ENCODE peak calls at places on chromosomes 1 and 21, in nine cellular contexts. E is heart right ventricle, H is hepatocyte, T is BE2C, O is GM23248, W is A549, X is testis, P is uterus, C is pancreas. U is an unnamed sample.

GRCh38 chr1:68149907-68150306 is 82.4 kb downstream of the WLS start:
- DNase-seq in H (no peak), O (no peak), E (no peak), X (no peak), C (no peak), P (no peak), W (no peak), T (no peak), U (no peak)

GRCh38 chr1:180927348-180927747 is 14.7 kb downstream of the KIAA1614 start:
- DNase-seq in C (no peak), H (no peak), X (peak), E (peak), T (peak), O (no peak), P (no peak), W (no peak), U (peak)

GRCh38 chr21:17660862-17661261 is 48.2 kb upstream of the BTG3 start:
- DNase-seq in C (no peak), X (no peak), H (no peak), P (no peak), T (no peak), W (no peak), E (no peak), O (no peak), U (no peak)

GRCh38 chr1:155725142-155725541 is 36.3 kb downstream of the DAP3 start:
- DNase-seq in T (no peak), W (no peak), H (no peak), C (no peak), E (no peak), O (no peak), P (no peak), X (no peak), U (no peak)

GRCh38 chr1:19811206-19811851 is 3.8 kb downstream of the RNF186 start:
- DNase-seq in P (no peak), C (peak), W (peak), H (peak), E (no peak), O (peak), T (peak), X (peak), U (peak)

GRCh38 chr1:152167835-152168534 is 9.0 kb upstream of the RPTN start:
- DNase-seq in O (peak), C (no peak), X (no peak), P (no peak), T (no peak), E (no peak), W (peak), H (no peak), U (no peak)

GRCh38 chr1:55172272-55172671 is 42.9 kb downstream of the USP24 start:
- DNase-seq in H (no peak), W (no peak), O (no peak), C (no peak), X (no peak), T (no peak), E (no peak), P (no peak), U (no peak)

GRCh38 chr21:17045214-17045835 is 467.5 kb upstream of the CXADR start:
- DNase-seq in O (peak), H (peak), E (no peak), P (no peak), X (no peak), C (no peak), W (peak), T (no peak), U (no peak)

GRCh38 chr1:42003433-42003832 is 84.7 kb upstream of the HIVEP3 start:
- DNase-seq in H (no peak), C (no peak), X (no peak), O (no peak), P (no peak), E (peak), W (no peak), T (no peak), U (no peak)

GRCh38 chr21:42071146-42071737 is at the start of gene UMODL1:
- DNase-seq in C (peak), O (no peak), W (no peak), H (no peak), T (no peak), P (no peak), X (no peak), E (no peak), U (no peak)

GRCh38 chr1:18597159-18598042 is 33.2 kb upstream of the PAX7 start:
- DNase-seq in C (peak), O (peak), H (peak), E (peak), T (peak), X (peak), P (no peak), W (peak), U (no peak)

GRCh38 chr1:162215902-162216301 is 146.4 kb downstream of the NOS1AP start:
- DNase-seq in W (peak), E (no peak), O (no peak), P (no peak), T (no peak), X (no peak), H (no peak), C (no peak), U (no peak)

GRCh38 chr1:178540646-178541045 is 27.7 kb downstream of the TEX35 start:
- DNase-seq in O (peak), P (no peak), T (no peak), C (no peak), E (no peak), W (no peak), H (peak), X (no peak), U (no peak)

GRCh38 chr21:35249636-35250035 is 200.5 kb upstream of the RUNX1 start:
- DNase-seq in O (no peak), X (no peak), C (no peak), H (no peak), W (no peak), P (no peak), E (no peak), T (no peak), U (no peak)

GRCh38 chr1:79561521-79561978 is 555.0 kb upstream of the ADGRL4 start:
- DNase-seq in O (no peak), T (no peak), H (no peak), P (no peak), W (no peak), C (no peak), E (no peak), X (no peak), U (no peak)

GRCh38 chr1:15736035-15736665 is at the start of gene SLC25A34:
- DNase-seq in O (no peak), X (no peak), T (peak), W (no peak), C (peak), H (no peak), P (no peak), E (peak), U (no peak)

GRCh38 chr1:19013826-19014548 is 57.5 kb upstream of the IFFO2 start:
- DNase-seq in O (no peak), H (peak), W (peak), E (no peak), P (no peak), C (no peak), X (no peak), T (no peak), U (no peak)

GRCh38 chr1:154852845-154853244 is 17.2 kb downstream of the KCNN3 start:
- DNase-seq in O (no peak), T (no peak), H (no peak), P (no peak), E (no peak), X (no peak), W (no peak), C (no peak), U (no peak)

GRCh38 chr1:67322442-67322841 is 14.8 kb downstream of the IL12RB2 start:
- DNase-seq in P (no peak), H (no peak), T (no peak), E (no peak), O (no peak), C (no peak), X (no peak), W (no peak), U (no peak)

GRCh38 chr1:206898089-206898908 is 1.1 kb downstream of the IL24 start:
- DNase-seq in W (peak), C (no peak), O (peak), X (no peak), H (no peak), T (no peak), P (no peak), E (no peak), U (no peak)

GRCh38 chr1:29426701-29427279 is 190.5 kb downstream of the PTPRU start:
- DNase-seq in C (no peak), T (peak), H (no peak), P (no peak), O (no peak), X (no peak), W (no peak), E (no peak), U (no peak)

GRCh38 chr1:6703016-6703415 is 1.4 kb upstream of the DNAJC11 start:
- DNase-seq in E (no peak), C (no peak), O (peak), X (no peak), W (no peak), P (no peak), H (no peak), T (no peak), U (no peak)

GRCh38 chr1:1291611-1292441 is 11.6 kb downstream of the SCNN1D start:
- DNase-seq in W (peak), P (peak), C (peak), E (peak), H (peak), X (peak), T (peak), O (peak), U (no peak)

GRCh38 chr1:159924025-159924790 is 1.1 kb downstream of the TAGLN2 start:
- DNase-seq in E (peak), H (peak), C (peak), O (peak), X (peak), P (peak), T (peak), W (peak), U (peak)

GRCh38 chr1:203326830-203327683 is 21.7 kb downstream of the BTG2 start:
- DNase-seq in C (peak), P (peak), O (peak), X (peak), T (peak), H (peak), E (peak), W (peak), U (peak)

GRCh38 chr1:33143698-33144097 is 38.1 kb downstream of the TRIM62 start:
- DNase-seq in O (peak), C (no peak), P (no peak), T (no peak), X (no peak), H (no peak), W (no peak), E (no peak), U (no peak)

GRCh38 chr1:218383681-218384080 is 38.5 kb downstream of the TGFB2 start:
- DNase-seq in P (no peak), X (no peak), C (no peak), H (no peak), W (peak), T (no peak), O (no peak), E (no peak), U (no peak)

GRCh38 chr1:202192770-202193613 is 607 bp upstream of the LGR6 start:
- DNase-seq in H (peak), P (peak), C (peak), T (peak), O (peak), W (peak), E (peak), X (peak), U (peak)

GRCh38 chr1:222182641-222183040 is 365.3 kb downstream of the HHIPL2 start:
- DNase-seq in C (no peak), P (no peak), X (no peak), O (peak), T (no peak), H (no peak), W (no peak), E (no peak), U (no peak)

GRCh38 chr1:86636898-86637297 is 67.5 kb upstream of the SH3GLB1 start:
- DNase-seq in C (no peak), O (no peak), P (no peak), T (no peak), X (no peak), H (no peak), W (no peak), E (no peak), U (no peak)

GRCh38 chr1:179441456-179441855 is 75.7 kb downstream of the AXDND1 start:
- DNase-seq in H (peak), P (no peak), X (no peak), W (no peak), C (no peak), T (no peak), E (no peak), O (no peak), U (no peak)

GRCh38 chr21:37006521-37007291 is at the start of gene RIPPLY3:
- DNase-seq in C (no peak), X (no peak), T (peak), W (peak), H (peak), O (peak), P (no peak), E (no peak), U (no peak)

GRCh38 chr21:37008705-37009104 is 2.2 kb downstream of the RIPPLY3 start:
- DNase-seq in P (no peak), C (no peak), X (no peak), E (no peak), O (no peak), H (no peak), T (no peak), W (no peak), U (no peak)

GRCh38 chr21:37005548-37006242 is 807 bp upstream of the RIPPLY3 start:
- DNase-seq in X (no peak), E (no peak), T (no peak), C (no peak), P (no peak), O (no peak), W (no peak), H (no peak), U (no peak)

GRCh38 chr21:37006243-37006520 is 320 bp upstream of the RIPPLY3 start:
- DNase-seq in O (peak), C (no peak), T (no peak), E (no peak), W (no peak), H (peak), P (no peak), X (no peak), U (no peak)

DNA sequence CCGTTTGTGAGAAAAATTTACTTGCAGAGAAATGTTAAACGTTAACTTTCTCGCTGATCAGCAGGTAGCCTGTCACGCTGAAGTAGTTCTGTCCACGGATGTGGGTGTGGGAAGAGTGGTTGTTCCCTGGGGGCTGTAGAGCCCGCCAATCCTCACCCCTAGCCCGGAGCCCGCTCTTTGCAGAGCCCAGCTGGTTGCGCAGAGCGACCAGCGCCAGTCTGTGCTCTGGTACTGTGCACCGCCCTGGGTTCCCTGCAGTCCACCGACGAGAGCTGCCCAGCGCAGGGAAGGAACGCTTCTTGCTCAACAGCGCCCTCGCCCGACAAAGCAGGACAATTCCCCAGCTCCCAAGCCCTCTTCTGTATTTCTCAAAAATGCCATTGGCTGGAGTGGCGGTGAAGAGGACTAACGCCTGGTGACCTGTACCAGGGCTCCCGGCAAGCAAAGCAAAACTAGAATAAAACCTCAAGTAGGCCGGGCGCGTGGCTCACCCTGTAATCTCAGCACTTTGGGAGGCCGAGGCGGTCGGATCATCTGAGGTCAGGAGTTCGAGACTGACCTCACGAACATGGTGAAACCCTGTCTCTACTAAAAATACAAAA is 3.3 kb downstream of the RIPPLY3 start:
- DNase-seq in H (peak), E (peak), P (peak), C (peak), O (peak), X (peak), W (peak), T (peak), U (peak)
- H3K4me3 ChIP-seq in H (peak), E (no peak), P (peak), C (peak), O (peak), X (no peak), W (peak), T (peak), U (no peak)

GRCh38 chr1:233613252-233614172 is at the start of gene KCNK1:
- DNase-seq in H (peak), T (no peak), P (peak), O (peak), X (peak), C (peak), W (peak), E (peak), U (peak)

GRCh38 chr1:233614743-233615521 is 1.0 kb downstream of the KCNK1 start:
- DNase-seq in H (peak), C (peak), W (no peak), T (no peak), X (no peak), O (peak), P (no peak), E (no peak), U (no peak)

GRCh38 chr1:233617025-233617424 is 3.1 kb downstream of the KCNK1 start:
- DNase-seq in W (no peak), O (no peak), P (no peak), E (no peak), T (no peak), C (no peak), H (no peak), X (no peak), U (no peak)

GRCh38 chr1:233615571-233615970 is 1.7 kb downstream of the KCNK1 start:
- DNase-seq in X (no peak), H (no peak), W (no peak), E (no peak), P (no peak), O (no peak), T (no peak), C (no peak), U (no peak)

DNA sequence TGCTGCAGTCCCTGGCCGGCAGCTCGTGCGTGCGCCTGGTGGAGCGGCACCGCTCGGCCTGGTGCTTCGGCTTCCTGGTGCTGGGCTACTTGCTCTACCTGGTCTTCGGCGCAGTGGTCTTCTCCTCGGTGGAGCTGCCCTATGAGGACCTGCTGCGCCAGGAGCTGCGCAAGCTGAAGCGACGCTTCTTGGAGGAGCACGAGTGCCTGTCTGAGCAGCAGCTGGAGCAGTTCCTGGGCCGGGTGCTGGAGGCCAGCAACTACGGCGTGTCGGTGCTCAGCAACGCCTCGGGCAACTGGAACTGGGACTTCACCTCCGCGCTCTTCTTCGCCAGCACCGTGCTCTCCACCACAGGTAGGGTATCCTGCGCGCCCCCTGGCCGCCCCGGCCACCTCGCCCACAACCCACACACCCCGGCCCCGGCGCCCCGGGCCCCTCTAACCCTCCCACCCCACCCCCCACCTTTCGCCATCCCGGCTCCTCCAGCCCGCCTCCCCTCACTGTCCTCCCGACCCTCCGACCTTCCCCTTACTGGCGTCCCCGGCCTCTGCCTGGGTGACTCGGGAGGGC is 352 bp downstream of the KCNK1 start:
- DNase-seq in H (peak), W (peak), T (no peak), E (no peak), C (peak), P (peak), O (peak), X (peak), U (peak)
- H3K4me3 ChIP-seq in H (peak), W (peak), T (no peak), E (peak), C (peak), P (peak), O (peak), X (peak), U (peak)

DNA sequence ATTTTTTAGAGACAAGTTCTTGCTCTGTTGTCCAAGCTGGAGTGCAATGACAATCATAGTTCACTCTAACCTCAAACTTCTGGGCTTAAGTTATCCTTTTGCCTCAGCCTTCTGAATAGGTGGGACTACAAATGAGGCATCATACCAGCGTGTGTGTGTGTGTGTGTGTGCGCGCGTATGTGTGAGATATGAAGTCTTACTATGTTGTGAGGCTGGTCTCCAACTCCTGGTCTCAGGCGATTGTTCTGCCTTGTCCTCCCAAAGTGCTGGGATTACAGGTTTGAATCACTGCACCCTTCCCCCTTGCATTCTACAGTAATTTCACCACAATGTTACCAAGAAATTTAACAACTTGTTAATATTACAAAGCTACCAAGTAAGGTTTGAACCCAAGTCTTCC is 688 bp upstream of the GBP2 start:
- DNase-seq in P (no peak), E (no peak), H (no peak), O (no peak), X (no peak), T (no peak), W (no peak), C (no peak), U (no peak)
- H3K4me3 ChIP-seq in P (peak), E (no peak), H (no peak), O (no peak), X (no peak), T (no peak), W (no peak), C (no peak), U (no peak)

GRCh38 chr1:237712082-237712481 is 178.6 kb downstream of the ZP4 start:
- DNase-seq in E (no peak), O (no peak), H (no peak), T (no peak), P (no peak), W (no peak), C (no peak), X (no peak), U (no peak)

GRCh38 chr1:237712808-237713207 is 177.9 kb downstream of the ZP4 start:
- DNase-seq in P (no peak), X (no peak), O (no peak), H (no peak), T (no peak), W (no peak), E (peak), C (no peak), U (no peak)

GRCh38 chr1:237717121-237717520 is 173.6 kb downstream of the ZP4 start:
- DNase-seq in P (no peak), E (no peak), T (no peak), C (no peak), O (no peak), W (no peak), H (no peak), X (no peak), U (no peak)

GRCh38 chr1:237709355-237709754 is 181.4 kb downstream of the ZP4 start:
- DNase-seq in O (no peak), C (no peak), P (no peak), E (no peak), T (no peak), H (peak), X (no peak), W (no peak), U (no peak)

GRCh38 chr1:237713886-237714285 is 176.8 kb downstream of the ZP4 start:
- DNase-seq in W (no peak), H (peak), O (no peak), P (no peak), T (no peak), E (no peak), X (no peak), C (no peak), U (no peak)
- H3K4me3 ChIP-seq in W (no peak), H (no peak), O (no peak), P (no peak), T (no peak), E (no peak), X (no peak), C (no peak), U (no peak)

GRCh38 chr21:15061747-15062146 is 3.1 kb downstream of the NRIP1 start:
- DNase-seq in E (no peak), C (no peak), H (no peak), W (no peak), X (no peak), T (no peak), O (no peak), P (no peak), U (no peak)
- H3K4me3 ChIP-seq in E (no peak), C (peak), H (no peak), W (peak), X (no peak), T (peak), O (peak), P (no peak), U (no peak)

DNA sequence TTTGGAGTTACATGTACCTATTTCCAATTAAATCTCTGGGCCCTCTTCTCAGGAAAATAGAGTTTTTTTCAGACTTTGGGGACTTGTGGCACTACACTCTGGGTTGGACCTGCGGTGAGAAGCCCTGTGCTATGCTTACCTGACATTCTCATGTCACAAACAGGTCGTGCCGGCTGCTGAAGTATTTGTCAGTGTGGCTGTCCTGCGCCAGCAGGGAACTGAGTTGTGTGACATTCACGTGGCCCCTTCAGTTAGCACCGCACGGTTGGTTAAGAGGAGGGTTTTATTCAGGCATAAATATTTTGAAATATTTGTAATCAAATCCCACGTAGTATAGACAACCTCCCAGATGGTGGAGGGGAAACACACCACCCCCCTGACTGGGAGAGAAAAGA is 6.3 kb upstream of the COL6A2 start:
- DNase-seq in P (peak), W (no peak), O (no peak), C (no peak), T (no peak), E (no peak), H (no peak), X (no peak), U (peak)
- H3K4me3 ChIP-seq in P (peak), W (no peak), O (peak), C (no peak), T (no peak), E (no peak), H (no peak), X (no peak), U (no peak)